ENCODE peak calls at places on chromosomes 7 and 10, in four cellular contexts. F is prostate gland, Z is heart right ventricle, X is right lobe of liver. I is an unnamed sample.

GRCh38 chr7:46741924-46742607 is 821.0 kb upstream of the IGFBP3 start:
- DNase-seq in Z (no peak), X (no peak), F (no peak), I (no peak)

GRCh38 chr10:20536381-20536780 is 360.7 kb downstream of the NEBL start:
- DNase-seq in X (no peak), Z (no peak), F (no peak), I (no peak)

GRCh38 chr7:7919449-7919945 is 49.1 kb upstream of the GLCCI1 start:
- DNase-seq in X (no peak), Z (no peak), F (no peak), I (no peak)

GRCh38 chr7:116762951-116763350 is 91.0 kb downstream of the MET start:
- DNase-seq in F (no peak), X (no peak), Z (no peak), I (no peak)

GRCh38 chr7:98802781-98803110 is 67.1 kb downstream of the TMEM130 start:
- DNase-seq in Z (no peak), X (no peak), F (no peak), I (no peak)

GRCh38 chr10:124162774-124163354 is 69.5 kb upstream of the CHST15 start:
- DNase-seq in X (no peak), Z (no peak), F (no peak), I (peak; percentile 6)

GRCh38 chr10:73758704-73759511 is 14.7 kb downstream of the SEC24C start:
- DNase-seq in Z (no peak), X (no peak), F (no peak), I (no peak)

GRCh38 chr7:102286237-102287081 is at the start of gene SH2B2:
- DNase-seq in F (peak; percentile 74), X (peak; percentile 81), Z (peak; percentile 73), I (no peak)

GRCh38 chr7:131607291-131608111 is 51.1 kb upstream of the PODXL start:
- DNase-seq in X (no peak), F (no peak), Z (no peak), I (no peak)

GRCh38 chr7:112135815-112136706 is 70.1 kb downstream of the DOCK4 start:
- DNase-seq in Z (no peak), X (no peak), F (no peak), I (no peak)

GRCh38 chr10:88108115-88108610 is 244.7 kb downstream of the PTEN start:
- DNase-seq in Z (peak; percentile 20), X (no peak), F (no peak), I (no peak)
- TF ChIP-seq CTCF in Z (no peak), X (no peak), F (no peak), I (no peak)

GRCh38 chr7:97004237-97004930 is 969 bp upstream of the DLX6 start:
- DNase-seq in F (no peak), X (no peak), Z (no peak), I (no peak)

GRCh38 chr7:97002555-97003261 is 2.6 kb upstream of the DLX6 start:
- DNase-seq in Z (no peak), X (no peak), F (no peak), I (no peak)

GRCh38 chr7:97004931-97005763 is at the start of gene DLX6:
- DNase-seq in F (no peak), Z (no peak), X (no peak), I (no peak)

GRCh38 chr7:97001656-97002554 is 3.4 kb upstream of the DLX6 start:
- DNase-seq in Z (no peak), X (no peak), F (no peak), I (no peak)

GRCh38 chr7:97003262-97004236 is 1.8 kb upstream of the DLX6 start:
- DNase-seq in X (no peak), F (no peak), Z (no peak), I (no peak)
- H3K4me3 ChIP-seq in X (no peak overlapping the region), F (no peak overlapping the region), Z (no peak overlapping the region), I (no peak overlapping the region)

DNA sequence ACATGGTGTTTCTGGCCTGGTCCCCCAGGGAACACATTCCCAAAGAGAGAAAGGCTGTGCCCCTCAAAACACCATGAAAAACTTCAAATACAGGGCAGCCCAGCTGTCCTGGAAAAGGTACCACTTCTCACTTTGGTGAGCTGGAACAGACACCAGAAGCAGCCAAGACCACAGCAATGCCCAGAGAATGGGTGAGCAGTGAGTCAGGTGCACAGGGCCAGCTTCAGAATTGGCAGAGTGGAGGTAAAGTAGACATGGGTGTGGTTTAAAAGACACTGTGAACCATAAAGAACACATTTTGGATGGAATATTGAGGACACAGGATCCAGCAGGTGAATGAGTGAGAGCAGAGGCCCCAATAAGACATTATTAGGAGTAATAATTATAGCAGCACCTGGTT is 51.3 kb downstream of the FAM13C start:
- DNase-seq in F (no peak), Z (no peak), X (no peak), I (no peak)
- H3K4me1 ChIP-seq in F (peaks cover 8% of the 10 kb centered on the region), Z (peaks cover 54% of the 10 kb centered on the region), X (no peaks in the 10 kb centered on the region), I (no peaks in the 10 kb centered on the region)

GRCh38 chr10:109106604-109107003 is 816.7 kb downstream of the XPNPEP1 start:
- DNase-seq in X (no peak), Z (no peak), F (no peak), I (no peak)
- TF ChIP-seq CTCF in X (no peak), Z (no peak), F (no peak), I (no peak)

GRCh38 chr7:12431886-12432285 is 28.2 kb upstream of the VWDE start:
- DNase-seq in F (no peak), Z (no peak), X (no peak), I (no peak)
- H3K4me3 ChIP-seq in F (no peak overlapping the region), Z (no peak overlapping the region), X (no peak overlapping the region), I (no peak overlapping the region)

I was measured in RWPE2.